ENCODE peak calls at places on chromosomes 13 and 19, in four cellular contexts. J is SK-N-SH, N is WTC11, Z is H1. S is an unnamed sample.

GRCh38 chr19:45817725-45818301 is 2.7 kb upstream of the RSPH6A start:
- DNase-seq in J (peak; percentile 58), N (peak; percentile 54), Z (peak; percentile 79), S (no peak)

GRCh38 chr13:111872475-111873150 is 194.3 kb upstream of the SOX1 start:
- DNase-seq in J (no peak), N (no peak), Z (peak; percentile 29), S (no peak)

GRCh38 chr13:98746968-98747367 is 5.5 kb downstream of the SLC15A1 start:
- DNase-seq in J (no peak), N (no peak), Z (no peak), S (no peak)

GRCh38 chr13:38670627-38671026 is 16.2 kb upstream of the FREM2 start:
- DNase-seq in J (no peak), N (no peak), Z (no peak), S (no peak)

GRCh38 chr19:33388231-33388816 is 14.8 kb downstream of the CEBPG start:
- DNase-seq in J (peak; percentile 34), N (no peak), Z (no peak), S (no peak)

GRCh38 chr13:23570099-23570926 is at the start of gene TNFRSF19:
- DNase-seq in J (peak; percentile 80), N (no peak), Z (no peak), S (peak; percentile 45)

GRCh38 chr13:75836441-75836840 is 200.3 kb downstream of the LMO7 start:
- DNase-seq in J (no peak), N (no peak), Z (no peak), S (no peak)

GRCh38 chr13:42049454-42049780 is 969 bp downstream of the DGKH start:
- DNase-seq in J (no peak), N (peak; percentile 22), Z (no peak), S (no peak)

GRCh38 chr19:1447565-1447903 is 2.4 kb upstream of the APC2 start:
- DNase-seq in J (no peak), N (no peak), Z (no peak), S (no peak)
- TF ChIP-seq TEAD4 in J (no peak), N (no peak), Z (no peak), S (no peak)

GRCh38 chr19:31263317-31263716 is 85.9 kb downstream of the TSHZ3 start:
- DNase-seq in J (peak; percentile 38), N (no peak), Z (no peak), S (no peak)

GRCh38 chr19:31260171-31260933 is 88.9 kb downstream of the TSHZ3 start:
- DNase-seq in J (peak; percentile 2), N (no peak), Z (no peak), S (no peak)

GRCh38 chr19:31261019-31261595 is 88.1 kb downstream of the TSHZ3 start:
- DNase-seq in J (peak; percentile 6), N (no peak), Z (no peak), S (no peak)

GRCh38 chr19:31262673-31263308 is 86.4 kb downstream of the TSHZ3 start:
- DNase-seq in J (peak; percentile 26), N (no peak), Z (no peak), S (no peak)

GRCh38 chr19:31261651-31262331 is 87.4 kb downstream of the TSHZ3 start:
- DNase-seq in J (no peak), N (no peak), Z (no peak), S (no peak)
- TF ChIP-seq TEAD4 in J (no peak), N (no peak), Z (no peak), S (no peak)

GRCh38 chr13:51453308-51453958 is 597 bp upstream of the INTS6 start:
- DNase-seq in J (peak; percentile 84), N (peak; percentile 66), Z (no peak), S (peak; percentile 86)

GRCh38 chr13:51456510-51456909 is 3.7 kb upstream of the INTS6 start:
- DNase-seq in J (no peak), N (no peak), Z (no peak), S (no peak)

GRCh38 chr13:51455532-51455931 is 2.7 kb upstream of the INTS6 start:
- DNase-seq in J (no peak), N (no peak), Z (no peak), S (no peak)

GRCh38 chr13:51452391-51453307 is at the start of gene INTS6:
- DNase-seq in J (peak; percentile 98), N (peak; percentile 99), Z (peak; percentile 99), S (peak; percentile 92)

DNA sequence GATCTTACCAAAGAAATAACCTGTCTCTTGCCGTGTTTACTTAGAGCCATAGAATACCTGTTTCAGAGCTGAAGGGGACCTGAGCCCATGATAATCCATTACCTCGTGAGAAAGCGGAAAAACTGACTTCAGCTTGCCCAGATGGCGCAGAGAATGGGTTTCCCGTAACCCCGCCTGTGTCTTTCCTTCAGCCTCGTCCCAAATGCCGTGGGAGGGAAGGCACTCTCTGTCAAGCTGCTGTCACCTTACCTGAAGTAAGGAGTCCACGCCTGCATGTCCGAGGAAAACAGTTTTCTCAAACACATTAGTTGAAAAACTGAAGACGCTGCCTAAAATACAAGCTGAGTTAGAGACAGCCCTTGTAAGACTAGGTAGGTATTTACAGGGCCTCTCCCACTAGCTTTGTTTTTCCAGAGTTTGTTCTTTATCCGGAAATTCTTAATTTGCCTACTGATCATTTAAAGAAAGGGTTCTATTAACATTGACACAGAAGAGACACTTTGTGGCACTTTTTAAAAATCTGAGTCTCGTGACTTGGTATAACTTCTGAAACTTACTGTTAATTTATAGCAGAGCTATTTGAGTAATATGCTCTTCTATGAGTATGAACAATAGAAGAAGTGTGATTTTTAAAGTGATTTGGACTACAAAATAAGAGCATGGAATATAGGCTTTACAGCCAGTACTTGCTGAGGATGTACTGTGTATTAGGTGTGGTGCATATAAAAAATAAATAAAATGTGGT is 1.3 kb upstream of the INTS6 start:
- DNase-seq in J (peak; percentile 51), N (no peak), Z (no peak), S (peak; percentile 12)
- TF ChIP-seq TEAD4 in J (no peak), N (no peak), Z (no peak), S (no peak)

DNA sequence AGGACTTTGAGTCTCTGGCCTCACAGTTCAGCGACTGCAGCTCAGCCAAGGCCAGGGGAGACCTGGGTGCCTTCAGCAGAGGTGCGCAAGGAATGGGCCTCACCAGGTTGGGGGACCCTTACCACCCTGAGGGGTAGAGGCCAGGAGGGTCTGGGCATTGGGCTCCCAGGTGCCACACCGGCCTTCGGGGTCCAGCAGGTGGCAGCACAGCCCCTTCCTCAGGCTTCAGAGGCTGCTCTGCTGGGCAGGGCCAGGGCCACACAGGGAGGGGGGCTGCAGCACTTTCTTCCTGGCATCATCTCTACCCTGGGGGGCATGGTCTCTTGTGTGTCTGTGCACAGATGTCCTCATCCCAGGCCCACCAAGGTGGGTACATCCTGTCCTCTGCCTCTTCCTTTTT is 12.9 kb downstream of the PIN1 start:
- DNase-seq in J (peak; percentile 81), N (peak; percentile 77), Z (peak; percentile 83), S (no peak)
- TF ChIP-seq TEAD4 in J (no peak), N (no peak), Z (no peak), S (no peak)

GRCh38 chr19:13130886-13131490 is 12.9 kb downstream of the NACC1 start:
- DNase-seq in J (no peak), N (no peak), Z (no peak), S (no peak)

GRCh38 chr19:13133241-13133870 is 15.3 kb downstream of the NACC1 start:
- DNase-seq in J (no peak), N (no peak), Z (no peak), S (no peak)

GRCh38 chr19:13134626-13135025 is 15.5 kb downstream of the STX10 start:
- DNase-seq in J (no peak), N (no peak), Z (no peak), S (no peak)

GRCh38 chr19:13135068-13136062 is 14.8 kb downstream of the STX10 start:
- DNase-seq in J (no peak), N (no peak), Z (no peak), S (no peak)

DNA sequence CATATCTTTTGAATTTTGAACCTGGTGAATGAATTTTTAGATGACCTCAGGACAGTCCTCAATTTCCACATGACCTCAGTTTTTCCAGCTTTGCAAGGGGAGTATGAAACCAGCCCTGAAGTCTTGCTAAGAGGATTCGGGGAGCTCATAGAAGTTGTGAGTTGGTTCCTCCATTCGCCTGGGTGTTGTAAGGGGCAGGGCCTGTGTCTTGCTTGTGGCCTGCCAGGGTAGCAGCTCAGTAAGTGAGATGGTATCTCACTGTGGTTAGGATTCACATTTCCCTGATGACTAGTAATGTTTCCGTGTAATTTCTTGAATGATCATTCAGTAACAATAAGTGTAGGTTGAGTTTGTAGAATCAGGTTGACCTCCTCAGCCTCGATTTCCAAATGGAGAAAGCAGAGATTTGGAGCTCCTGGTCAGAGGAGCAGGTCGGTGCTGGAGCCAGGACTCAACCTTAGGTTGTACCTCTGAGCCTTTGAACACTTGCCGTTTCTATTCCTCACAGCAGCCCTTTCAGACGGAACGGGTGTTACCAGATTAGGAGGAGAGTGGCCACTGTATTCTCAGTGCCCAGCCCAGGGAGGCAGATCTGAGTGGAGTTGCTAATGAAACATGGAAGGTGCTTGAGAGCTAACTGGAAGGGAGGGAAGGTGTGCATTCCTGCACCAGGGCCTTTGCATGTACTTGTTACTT is 14.6 kb downstream of the NACC1 start:
- DNase-seq in J (no peak), N (no peak), Z (no peak), S (no peak)
- TF ChIP-seq TEAD4 in J (no peak), N (no peak), Z (no peak), S (no peak)

GRCh38 chr13:32639502-32640105 is 53.4 kb downstream of the PDS5B start:
- DNase-seq in J (peak; percentile 33), N (peak; percentile 19), Z (no peak), S (peak; percentile 21)
- TF ChIP-seq TEAD4 in J (no peak), N (no peak), Z (no peak), S (no peak)

GRCh38 chr13:114284680-114285079 is 3.3 kb downstream of the UPF3A start:
- DNase-seq in J (no peak), N (no peak), Z (no peak), S (no peak)

GRCh38 chr13:114283581-114283980 is 2.2 kb downstream of the UPF3A start:
- DNase-seq in J (no peak), N (no peak), Z (no peak), S (no peak)

GRCh38 chr13:114288157-114288591 is 6.8 kb downstream of the UPF3A start:
- DNase-seq in J (no peak), N (no peak), Z (no peak), S (no peak)

GRCh38 chr13:114285166-114285808 is 3.9 kb downstream of the UPF3A start:
- DNase-seq in J (no peak), N (no peak), Z (no peak), S (no peak)

GRCh38 chr13:114286808-114287207 is 5.4 kb downstream of the UPF3A start:
- DNase-seq in J (no peak), N (no peak), Z (no peak), S (no peak)
- TF ChIP-seq TEAD4 in J (no peak), N (no peak), Z (no peak), S (no peak)

GRCh38 chr13:33740134-33740538 is 77.8 kb upstream of the RFC3 start:
- DNase-seq in J (no peak), N (no peak), Z (no peak), S (no peak)
- TF ChIP-seq TEAD4 in J (peak; percentile 52), N (no peak), Z (no peak), S (no peak)

S was measured in K562.